ENCODE peak calls at places on chromosomes 4 and X, in six cellular contexts. L is NCI-H1436, M is stomach, V is fibroblast of mammary gland, G is NCI-H510A, N is brain microvascular endothelial cell. H is an unnamed sample.

GRCh38 chr4:163166041-163166579 is 580 bp downstream of the NAF1 start:
- DNase-seq in V (peak), M (peak), N (peak), G (peak), L (no peak), H (no peak)

GRCh38 chr4:152032722-152033131 is 271.9 kb upstream of the GATB start:
- DNase-seq in V (peak), L (no peak), G (no peak), M (no peak), N (peak), H (no peak)

GRCh38 chrX:45017946-45018345 is 145.0 kb downstream of the KDM6A start:
- DNase-seq in N (no peak), L (no peak), G (no peak), M (no peak), V (no peak), H (no peak)

GRCh38 chr4:14269824-14270223 is 642.3 kb upstream of the BOD1L1 start:
- DNase-seq in M (no peak), L (no peak), V (no peak), G (no peak), N (no peak), H (no peak)

GRCh38 chr4:3368841-3369760 is 72.7 kb upstream of the HGFAC start:
- DNase-seq in M (no peak), N (no peak), V (no peak), G (no peak), L (no peak), H (no peak)

GRCh38 chr4:82268050-82268825 is 105.6 kb downstream of the HNRNPD start:
- DNase-seq in N (peak), G (peak), L (peak), M (peak), V (peak), H (peak)

GRCh38 chr4:182521006-182521405 is 277.8 kb downstream of the TENM3 start:
- DNase-seq in M (no peak), N (no peak), L (no peak), G (no peak), V (no peak), H (no peak)

GRCh38 chr4:48388504-48389154 is 47.3 kb downstream of the SLAIN2 start:
- DNase-seq in N (peak), V (peak), G (no peak), M (no peak), L (no peak), H (no peak)

GRCh38 chrX:137424679-137425078 is 141.2 kb upstream of the ZIC3 start:
- DNase-seq in V (no peak), M (no peak), G (no peak), N (no peak), L (no peak), H (no peak)

GRCh38 chr4:156792462-156793085 is 179.0 kb downstream of the PDGFC start:
- DNase-seq in L (no peak), G (no peak), N (no peak), V (no peak), M (no peak), H (no peak)

GRCh38 chrX:38654302-38654701 is 93.0 kb downstream of the TSPAN7 start:
- DNase-seq in V (peak), N (peak), G (no peak), M (no peak), L (no peak), H (no peak)

H was measured in NCI-H2107.